ENCODE peak calls at places on chromosome X, in four cellular contexts. L is psoas muscle, V is A549, M is stomach. F is an unnamed sample. For H3K4me1, the result is how much of the 10 kb centered on the place peaks cover.

GRCh38 chrX:7093305-7093704 is 54.2 kb upstream of the STS start:
- DNase-seq in M (no peak), L (no peak), V (no peak), F (no peak)

GRCh38 chrX:77009691-77010090 is 437.5 kb upstream of the FGF16 start:
- DNase-seq in M (no peak), V (no peak), L (no peak), F (peak)

GRCh38 chrX:101764538-101764937 is 104.9 kb upstream of the ARMCX2 start:
- DNase-seq in L (no peak), V (no peak), M (no peak), F (no peak)

GRCh38 chrX:110280954-110281353 is 36.9 kb downstream of the AMMECR1 start:
- DNase-seq in V (no peak), M (no peak), L (no peak), F (no peak)

GRCh38 chrX:115968436-115969252 is 201.9 kb upstream of the AGTR2 start:
- DNase-seq in V (peak), L (peak), M (no peak), F (peak)

GRCh38 chrX:47815901-47816845 is 20.5 kb upstream of the ZNF81 start:
- DNase-seq in V (no peak), L (no peak), M (no peak), F (peak)

GRCh38 chrX:88746925-88747324 is at the start of gene CPXCR1:
- DNase-seq in M (no peak), L (no peak), V (no peak), F (no peak)

GRCh38 chrX:12685541-12685940 is 105.7 kb upstream of the PRPS2 start:
- DNase-seq in V (no peak), L (no peak), M (no peak), F (peak)

GRCh38 chrX:24920769-24921168 is 95.0 kb downstream of the ARX start:
- DNase-seq in M (no peak), V (no peak), L (no peak), F (no peak)

GRCh38 chrX:82648062-82648461 is 860.0 kb upstream of the POU3F4 start:
- DNase-seq in L (no peak), M (no peak), V (no peak), F (no peak)

GRCh38 chrX:40149286-40150175 is 51.8 kb upstream of the BCOR start:
- DNase-seq in M (no peak), L (no peak), V (no peak), F (no peak)
- H3K4me1 ChIP-seq in M (half or more), L (under half), V (under half), F (under half)

GRCh38 chrX:43627147-43627546 is 29.0 kb upstream of the MAOA start:
- DNase-seq in M (no peak), L (no peak), V (no peak), F (no peak)
- H3K27ac ChIP-seq in M (no peak), L (no peak), V (no peak), F (no peak)

GRCh38 chrX:46643636-46644035 is 70.1 kb downstream of the CHST7 start:
- DNase-seq in V (no peak), L (no peak), M (no peak), F (no peak)

GRCh38 chrX:46647251-46647650 is 73.7 kb downstream of the CHST7 start:
- DNase-seq in L (no peak), M (no peak), V (no peak), F (no peak)

GRCh38 chrX:46637937-46638336 is 64.4 kb downstream of the CHST7 start:
- DNase-seq in M (no peak), L (no peak), V (peak), F (peak)

GRCh38 chrX:46645614-46646013 is 72.0 kb downstream of the CHST7 start:
- DNase-seq in L (no peak), V (no peak), M (no peak), F (no peak)

DNA sequence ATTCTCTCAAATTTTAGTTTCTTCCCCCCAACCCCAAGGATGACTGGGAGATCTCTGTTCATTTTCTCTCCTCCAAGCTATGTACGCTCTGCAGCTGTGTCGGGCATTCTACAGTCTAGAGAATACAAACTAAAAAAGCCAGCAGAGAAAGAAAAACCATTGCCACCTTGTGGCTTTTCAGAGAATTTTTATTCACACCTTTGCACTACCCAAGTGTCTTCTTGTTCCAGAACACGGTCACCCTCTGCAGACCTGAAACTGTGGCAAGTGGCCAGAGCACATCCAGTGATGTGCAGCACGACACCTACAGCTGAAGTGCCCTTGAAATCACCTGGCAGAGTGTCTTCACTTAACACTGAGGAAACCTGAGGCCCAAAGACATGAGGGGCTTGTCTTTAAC is 68.6 kb downstream of the CHST7 start:
- DNase-seq in L (no peak), V (peak), M (no peak), F (no peak)
- TF ChIP-seq CTCF in L (peak), V (peak), M (peak), F (peak)

GRCh38 chrX:107683931-107684330 is 55.6 kb downstream of the PRPS1 start:
- DNase-seq in L (no peak), V (no peak), M (no peak), F (no peak)

GRCh38 chrX:107686026-107686425 is 57.7 kb downstream of the PRPS1 start:
- DNase-seq in V (no peak), M (no peak), L (no peak), F (no peak)

GRCh38 chrX:107683124-107683895 is 55.0 kb downstream of the PRPS1 start:
- DNase-seq in M (peak), V (no peak), L (peak), F (no peak)

GRCh38 chrX:107686792-107687191 is 58.5 kb downstream of the PRPS1 start:
- DNase-seq in L (no peak), M (no peak), V (no peak), F (no peak)

DNA sequence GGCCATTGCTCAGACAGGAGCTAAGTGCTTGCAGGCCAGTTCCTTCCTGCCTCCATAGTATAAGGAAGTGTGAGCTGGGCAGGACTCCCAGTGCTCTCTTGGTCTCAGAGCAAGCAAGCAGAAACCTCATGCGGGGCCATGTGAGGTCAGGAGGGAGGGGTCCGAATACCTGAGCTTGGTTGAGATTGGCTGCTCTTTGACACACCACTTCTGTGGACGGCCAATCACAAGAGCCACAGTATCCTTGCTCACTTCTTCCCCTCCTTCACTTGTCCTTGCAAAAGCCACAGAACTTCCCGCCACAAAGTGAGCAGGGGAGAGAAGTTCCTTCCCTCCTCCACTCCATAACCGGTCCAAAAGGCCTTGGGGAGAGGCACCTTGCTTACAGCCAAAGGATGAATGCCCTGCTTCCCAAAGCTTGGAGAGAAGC is 56.7 kb downstream of the PRPS1 start:
- DNase-seq in V (no peak), M (peak), L (peak), F (peak)
- H3K4me1 ChIP-seq in V (under half), M (under half), L (under half), F (under half)

GRCh38 chrX:70552174-70552704 is 107.6 kb downstream of the DLG3 start:
- DNase-seq in M (no peak), V (no peak), L (no peak), F (no peak)
- H3K27ac ChIP-seq in M (no peak), V (no peak), L (no peak), F (no peak)

DNA sequence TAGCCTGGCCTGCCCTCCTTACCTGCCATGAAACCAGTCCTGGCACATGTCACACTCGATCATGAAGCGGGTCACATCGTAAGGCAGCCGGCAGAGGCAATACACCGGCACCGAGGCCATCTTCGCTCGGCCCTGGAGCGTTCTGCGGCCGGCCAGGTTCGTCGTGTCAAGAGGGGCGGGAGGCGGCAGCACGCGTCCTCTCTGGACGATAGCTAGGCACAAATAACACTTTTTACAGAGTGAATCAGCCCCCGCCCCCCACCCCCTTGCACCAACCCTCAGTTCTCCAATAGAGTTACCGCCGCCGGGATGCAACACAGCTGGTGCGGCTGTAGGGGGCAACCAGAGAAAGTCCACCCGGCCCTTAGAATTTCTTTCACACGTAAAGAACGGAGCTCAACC is 1.7 kb downstream of the PHF8 start:
- DNase-seq in V (peak), M (no peak), L (peak), F (no peak)
- TF ChIP-seq CTCF in V (no peak), M (no peak), L (no peak), F (peak)

DNA sequence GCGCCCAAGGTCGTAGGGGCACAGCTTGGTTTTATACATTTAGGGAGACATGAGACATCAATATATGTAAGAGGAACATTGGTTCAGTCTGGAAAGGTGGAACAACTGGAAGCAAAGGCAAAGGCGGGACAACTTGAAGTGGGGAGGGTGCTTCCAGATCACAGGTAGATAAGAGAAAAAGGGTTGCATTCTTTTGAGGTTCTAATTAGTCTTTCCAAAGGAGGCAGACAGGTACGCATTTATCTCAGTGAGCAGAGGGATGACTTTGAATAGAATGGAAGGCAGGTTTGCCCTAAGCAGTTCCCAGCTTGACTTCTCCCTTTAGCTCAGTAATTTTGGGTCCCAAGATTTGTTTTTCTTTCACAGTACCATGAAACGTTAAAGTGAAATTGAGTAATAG is 223.2 kb downstream of the FAM47A start:
- DNase-seq in L (no peak), M (no peak), V (no peak), F (no peak)
- H3K4me1 ChIP-seq in L (under half), M (under half), V (under half), F (under half)

DNA sequence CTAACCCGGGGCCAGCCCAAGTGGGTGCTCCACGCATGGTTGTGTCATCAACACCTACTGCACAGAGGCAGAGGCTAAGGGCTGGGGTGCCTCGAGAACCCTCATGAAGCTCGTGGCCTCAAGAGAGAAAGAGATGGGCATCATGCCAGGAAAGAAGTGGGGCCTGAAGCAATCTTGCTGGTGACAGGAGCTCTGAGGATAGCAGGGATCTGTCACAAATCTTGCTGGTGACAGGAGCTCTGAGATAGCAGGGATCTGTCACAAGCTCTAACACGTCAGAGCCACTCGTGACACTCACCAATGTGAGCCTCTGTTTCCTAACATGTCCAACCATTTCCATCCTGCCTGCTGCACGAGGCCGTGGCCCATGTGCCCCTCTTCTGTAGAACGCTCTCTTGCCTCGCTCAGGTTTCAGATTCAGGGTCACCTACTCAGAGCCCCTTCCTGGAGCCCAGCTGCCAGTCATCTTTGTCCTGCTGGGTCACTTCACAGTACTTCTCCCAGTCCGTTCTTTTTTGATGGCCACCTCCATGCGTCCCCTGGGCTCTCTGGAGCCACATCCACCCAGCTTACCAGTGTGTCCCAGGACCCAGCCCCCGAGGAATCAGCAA is 21.1 kb downstream of the PNMA6E start:
- DNase-seq in L (no peak), M (no peak), V (no peak), F (no peak)
- H3K27ac ChIP-seq in L (no peak), M (no peak), V (no peak), F (no peak)